ENCODE peak calls at places on chromosomes 2 and 18, in four cellular contexts. One of them, this sample, is unnamed.

GRCh38 chr18:59950215-59950944 is 50.6 kb downstream of the PMAIP1 start:
- DNase-seq in B cell: no peak
- DNase-seq in posterior cingulate gyrus: no peak
- DNase-seq in NCI-H187: peak; percentile 18
- DNase-seq in this sample: no peak

GRCh38 chr2:113160962-113161361 is 12.8 kb upstream of the PSD4 start:
- DNase-seq in B cell: no peak
- DNase-seq in posterior cingulate gyrus: no peak
- DNase-seq in NCI-H187: no peak
- DNase-seq in this sample: no peak

GRCh38 chr2:123518387-123518786 is 506.7 kb upstream of the CNTNAP5 start:
- DNase-seq in B cell: no peak
- DNase-seq in posterior cingulate gyrus: no peak
- DNase-seq in NCI-H187: no peak
- DNase-seq in this sample: no peak

GRCh38 chr2:223591596-223591995 is 10.6 kb downstream of the SCG2 start:
- DNase-seq in B cell: no peak
- DNase-seq in posterior cingulate gyrus: no peak
- DNase-seq in NCI-H187: no peak
- DNase-seq in this sample: no peak

GRCh38 chr2:240572141-240573031 is 4.1 kb downstream of the RNPEPL1 start:
- DNase-seq in B cell: no peak
- DNase-seq in posterior cingulate gyrus: peak; percentile 5
- DNase-seq in NCI-H187: no peak
- DNase-seq in this sample: no peak

GRCh38 chr18:8800041-8800441 is 94.7 kb downstream of the MTCL1 start:
- DNase-seq in B cell: no peak
- DNase-seq in posterior cingulate gyrus: no peak
- DNase-seq in NCI-H187: no peak
- DNase-seq in this sample: peak; percentile 61

GRCh38 chr2:41409328-41409727 is 638.5 kb upstream of the PKDCC start:
- DNase-seq in B cell: no peak
- DNase-seq in posterior cingulate gyrus: no peak
- DNase-seq in NCI-H187: no peak
- DNase-seq in this sample: no peak

GRCh38 chr2:12587729-12588522 is 128.8 kb upstream of the TRIB2 start:
- DNase-seq in B cell: peak; percentile 54
- DNase-seq in posterior cingulate gyrus: no peak
- DNase-seq in NCI-H187: no peak
- DNase-seq in this sample: peak; percentile 80

GRCh38 chr18:5276947-5277346 is 18.6 kb downstream of the ZBTB14 start:
- DNase-seq in B cell: no peak
- DNase-seq in posterior cingulate gyrus: no peak
- DNase-seq in NCI-H187: no peak
- DNase-seq in this sample: no peak

GRCh38 chr18:13321923-13322322 is 103.4 kb downstream of the LDLRAD4 start:
- DNase-seq in B cell: no peak
- DNase-seq in posterior cingulate gyrus: no peak
- DNase-seq in NCI-H187: no peak
- DNase-seq in this sample: no peak

GRCh38 chr2:66431840-66432511 is 2.9 kb upstream of the MEIS1 start:
- DNase-seq in B cell: no peak
- DNase-seq in posterior cingulate gyrus: no peak
- DNase-seq in NCI-H187: no peak
- DNase-seq in this sample: no peak

GRCh38 chr2:763766-764525 is 86.7 kb upstream of the TMEM18 start:
- DNase-seq in B cell: no peak
- DNase-seq in posterior cingulate gyrus: no peak
- DNase-seq in NCI-H187: no peak
- DNase-seq in this sample: no peak

GRCh38 chr2:216535454-216535995 is 36.9 kb downstream of the RPL37A start:
- DNase-seq in B cell: no peak
- DNase-seq in posterior cingulate gyrus: no peak
- DNase-seq in NCI-H187: no peak
- DNase-seq in this sample: peak; percentile 92

GRCh38 chr2:226644342-226644957 is 155.2 kb downstream of the IRS1 start:
- DNase-seq in B cell: no peak
- DNase-seq in posterior cingulate gyrus: no peak
- DNase-seq in NCI-H187: no peak
- DNase-seq in this sample: peak; percentile 36

GRCh38 chr2:9212010-9212638 is 5.5 kb downstream of the ASAP2 start:
- DNase-seq in B cell: no peak
- DNase-seq in posterior cingulate gyrus: no peak
- DNase-seq in NCI-H187: no peak
- DNase-seq in this sample: no peak

GRCh38 chr2:160294339-160294803 is 94.3 kb upstream of the ITGB6 start:
- DNase-seq in B cell: no peak
- DNase-seq in posterior cingulate gyrus: no peak
- DNase-seq in NCI-H187: no peak
- DNase-seq in this sample: peak; percentile 59

GRCh38 chr2:70367722-70368323 is 66.0 kb upstream of the FAM136A start:
- DNase-seq in B cell: no peak
- DNase-seq in posterior cingulate gyrus: no peak
- DNase-seq in NCI-H187: no peak
- DNase-seq in this sample: no peak

GRCh38 chr2:45119855-45120254 is 110.6 kb upstream of the SIX2 start:
- DNase-seq in B cell: peak; percentile 27
- DNase-seq in posterior cingulate gyrus: no peak
- DNase-seq in NCI-H187: no peak
- DNase-seq in this sample: peak; percentile 54

GRCh38 chr2:238640486-238640885 is 207.4 kb upstream of the TWIST2 start:
- DNase-seq in B cell: no peak
- DNase-seq in posterior cingulate gyrus: no peak
- DNase-seq in NCI-H187: no peak
- DNase-seq in this sample: no peak

GRCh38 chr2:42598656-42599267 is 30.3 kb downstream of the MTA3 start:
- DNase-seq in B cell: no peak
- DNase-seq in posterior cingulate gyrus: no peak
- DNase-seq in NCI-H187: no peak
- DNase-seq in this sample: no peak

GRCh38 chr18:49030138-49030537 is 79.4 kb upstream of the SMAD7 start:
- DNase-seq in B cell: no peak
- DNase-seq in posterior cingulate gyrus: no peak
- DNase-seq in NCI-H187: no peak
- DNase-seq in this sample: no peak

GRCh38 chr2:33531345-33532059 is 55.1 kb downstream of the RASGRP3 start:
- DNase-seq in B cell: no peak
- DNase-seq in posterior cingulate gyrus: no peak
- DNase-seq in NCI-H187: no peak
- DNase-seq in this sample: no peak

GRCh38 chr18:48486762-48487161 is 52.1 kb upstream of the CTIF start:
- DNase-seq in B cell: no peak
- DNase-seq in posterior cingulate gyrus: no peak
- DNase-seq in NCI-H187: no peak
- DNase-seq in this sample: peak; percentile 33

GRCh38 chr2:8285081-8285480 is 396.8 kb upstream of the ID2 start:
- DNase-seq in B cell: no peak
- DNase-seq in posterior cingulate gyrus: no peak
- DNase-seq in NCI-H187: no peak
- DNase-seq in this sample: no peak

GRCh38 chr2:127080941-127081769 is 25.8 kb downstream of the BIN1 start:
- DNase-seq in B cell: peak; percentile 74
- DNase-seq in posterior cingulate gyrus: no peak
- DNase-seq in NCI-H187: no peak
- DNase-seq in this sample: no peak

GRCh38 chr2:38836801-38837200 is 38.9 kb downstream of the DHX57 start:
- DNase-seq in B cell: no peak
- DNase-seq in posterior cingulate gyrus: no peak
- DNase-seq in NCI-H187: no peak
- DNase-seq in this sample: no peak

GRCh38 chr2:216059233-216059834 is 22.3 kb downstream of the PECR start:
- DNase-seq in B cell: no peak
- DNase-seq in posterior cingulate gyrus: no peak
- DNase-seq in NCI-H187: no peak
- DNase-seq in this sample: no peak

GRCh38 chr2:54329482-54330225 is 73.6 kb upstream of the TSPYL6 start:
- DNase-seq in B cell: no peak
- DNase-seq in posterior cingulate gyrus: no peak
- DNase-seq in NCI-H187: no peak
- DNase-seq in this sample: no peak

GRCh38 chr2:223654384-223654915 is 52.3 kb upstream of the SCG2 start:
- DNase-seq in B cell: no peak
- DNase-seq in posterior cingulate gyrus: no peak
- DNase-seq in NCI-H187: no peak
- DNase-seq in this sample: no peak

GRCh38 chr2:152864601-152865000 is 146.2 kb downstream of the ARL6IP6 start:
- DNase-seq in B cell: no peak
- DNase-seq in posterior cingulate gyrus: no peak
- DNase-seq in NCI-H187: no peak
- DNase-seq in this sample: no peak

GRCh38 chr2:168945508-168945907 is 44.4 kb downstream of the G6PC2 start:
- DNase-seq in B cell: no peak
- DNase-seq in posterior cingulate gyrus: no peak
- DNase-seq in NCI-H187: no peak
- DNase-seq in this sample: no peak

GRCh38 chr2:217223222-217223930 is 363.5 kb upstream of the TNP1 start:
- DNase-seq in B cell: no peak
- DNase-seq in posterior cingulate gyrus: no peak
- DNase-seq in NCI-H187: no peak
- DNase-seq in this sample: peak; percentile 90

GRCh38 chr2:29689666-29690065 is 231.7 kb downstream of the ALK start:
- DNase-seq in B cell: no peak
- DNase-seq in posterior cingulate gyrus: no peak
- DNase-seq in NCI-H187: no peak
- DNase-seq in this sample: no peak

GRCh38 chr2:158756331-158756730 is 38.8 kb upstream of the DAPL1 start:
- DNase-seq in B cell: no peak
- DNase-seq in posterior cingulate gyrus: no peak
- DNase-seq in NCI-H187: no peak
- DNase-seq in this sample: no peak

GRCh38 chr18:9546468-9546867 is 67.9 kb downstream of the PPP4R1 start:
- DNase-seq in B cell: no peak
- DNase-seq in posterior cingulate gyrus: no peak
- DNase-seq in NCI-H187: no peak
- DNase-seq in this sample: no peak

GRCh38 chr2:97966545-97967215 is 29.1 kb downstream of the TMEM131 start:
- DNase-seq in B cell: no peak
- DNase-seq in posterior cingulate gyrus: no peak
- DNase-seq in NCI-H187: no peak
- DNase-seq in this sample: no peak

GRCh38 chr2:37798315-37799005 is 126.6 kb upstream of the RMDN2 start:
- DNase-seq in B cell: peak; percentile 49
- DNase-seq in posterior cingulate gyrus: no peak
- DNase-seq in NCI-H187: no peak
- DNase-seq in this sample: no peak

This sample was measured in AG04450.